ENCODE peak calls at places on chromosomes 12 and 14, in four cellular contexts. J is cardiac muscle cell, T is astrocyte of the cerebellum, Q is GM23248. X is an unnamed sample.

GRCh38 chr12:57460457-57461325 is 1.1 kb downstream of the GLI1 start:
- DNase-seq in J (peak; percentile 59), T (no peak), Q (no peak), X (no peak)

GRCh38 chr12:1936406-1937320 is 18.2 kb upstream of the CACNA2D4 start:
- DNase-seq in J (no peak), T (peak; percentile 40), Q (peak; percentile 84), X (peak; percentile 48)

GRCh38 chr14:103123634-103124500 is 606 bp downstream of the TNFAIP2 start:
- DNase-seq in J (no peak), T (no peak), Q (peak; percentile 76), X (peak; percentile 35)

GRCh38 chr12:122749569-122750332 is 2.9 kb upstream of the DENR start:
- DNase-seq in J (no peak), T (no peak), Q (no peak), X (peak; percentile 9)

GRCh38 chr12:20220339-20220738 is 148.0 kb upstream of the PDE3A start:
- DNase-seq in J (no peak), T (peak; percentile 40), Q (peak; percentile 44), X (peak; percentile 73)

GRCh38 chr12:110022980-110023633 is 23.9 kb downstream of the ANKRD13A start:
- DNase-seq in J (no peak), T (peak; percentile 64), Q (peak; percentile 61), X (peak; percentile 48)

GRCh38 chr14:67187210-67187609 is 2.0 kb upstream of the GARIN2 start:
- DNase-seq in J (no peak), T (peak; percentile 55), Q (peak; percentile 93), X (peak; percentile 83)

GRCh38 chr14:90295870-90296516 is 35.7 kb downstream of the NRDE2 start:
- DNase-seq in J (no peak), T (no peak), Q (no peak), X (no peak)

GRCh38 chr12:39626033-39626814 is 6.6 kb upstream of the ABCD2 start:
- DNase-seq in J (no peak), T (no peak), Q (no peak), X (no peak)

GRCh38 chr12:9073077-9073476 is 42.6 kb downstream of the A2M start:
- DNase-seq in J (no peak), T (no peak), Q (no peak), X (no peak)

GRCh38 chr12:1920436-1920835 is 2.0 kb upstream of the CACNA2D4 start:
- DNase-seq in J (no peak), T (no peak), Q (no peak), X (no peak)

GRCh38 chr12:130316269-130316668 is 21.4 kb upstream of the PIWIL1 start:
- DNase-seq in J (no peak), T (no peak), Q (no peak), X (no peak)

GRCh38 chr12:128811806-128812205 is 12.0 kb downstream of the SLC15A4 start:
- DNase-seq in J (no peak), T (no peak), Q (no peak), X (no peak)

GRCh38 chr14:73049428-73049827 is 8.9 kb upstream of the RBM25 start:
- DNase-seq in J (no peak), T (no peak), Q (no peak), X (no peak)

GRCh38 chr12:96500686-96501085 is 11.3 kb downstream of the CFAP54 start:
- DNase-seq in J (no peak), T (no peak), Q (peak; percentile 54), X (peak; percentile 53)

GRCh38 chr12:105569886-105570285 is 239.4 kb downstream of the C12orf75 start:
- DNase-seq in J (no peak), T (no peak), Q (no peak), X (no peak)

GRCh38 chr12:95608252-95609033 is 57.2 kb upstream of the USP44 start:
- DNase-seq in J (no peak), T (peak; percentile 94), Q (peak; percentile 96), X (peak; percentile 75)

GRCh38 chr12:93060071-93060665 is 131.1 kb upstream of the EEA1 start:
- DNase-seq in J (no peak), T (no peak), Q (no peak), X (no peak)

GRCh38 chr12:31737763-31738162 is 8.9 kb upstream of the AMN1 start:
- DNase-seq in J (no peak), T (no peak), Q (no peak), X (no peak)

GRCh38 chr14:101519090-101519489 is 42.2 kb upstream of the DIO3 start:
- DNase-seq in J (no peak), T (no peak), Q (no peak), X (no peak)

GRCh38 chr12:118773956-118774723 is 207.2 kb upstream of the SRRM4 start:
- DNase-seq in J (peak; percentile 29), T (no peak), Q (no peak), X (no peak)

GRCh38 chr12:51326762-51327439 is 2.9 kb upstream of the BIN2 start:
- DNase-seq in J (no peak), T (no peak), Q (peak; percentile 79), X (peak; percentile 57)

GRCh38 chr14:72741836-72742681 is 151.8 kb downstream of the DPF3 start:
- DNase-seq in J (peak; percentile 39), T (no peak), Q (no peak), X (no peak)

GRCh38 chr12:55720894-55721444 is 776 bp downstream of the RDH5 start:
- DNase-seq in J (no peak), T (no peak), Q (peak; percentile 99), X (peak; percentile 98)

GRCh38 chr12:121802843-121803698 is 738 bp upstream of the SETD1B start:
- DNase-seq in J (peak; percentile 95), T (peak; percentile 89), Q (peak; percentile 93), X (peak; percentile 93)

GRCh38 chr14:95516554-95517209 is at the start of gene SYNE3:
- DNase-seq in J (peak; percentile 55), T (no peak), Q (peak; percentile 62), X (no peak)

GRCh38 chr14:61553730-61554641 is 141.3 kb upstream of the HIF1A start:
- DNase-seq in J (no peak), T (peak; percentile 73), Q (peak; percentile 98), X (peak; percentile 100)

GRCh38 chr14:55084648-55085441 is 33.4 kb downstream of the MAPK1IP1L start:
- DNase-seq in J (no peak), T (no peak), Q (no peak), X (no peak)

GRCh38 chr12:124685689-124685993 is 118.2 kb upstream of the NCOR2 start:
- DNase-seq in J (no peak), T (no peak), Q (peak; percentile 27), X (no peak)

GRCh38 chr12:108850854-108851573 is 6.4 kb downstream of the SSH1 start:
- DNase-seq in J (no peak), T (no peak), Q (peak; percentile 87), X (peak; percentile 89)

GRCh38 chr14:55699131-55700057 is 119.4 kb downstream of the KTN1 start:
- DNase-seq in J (no peak), T (no peak), Q (peak; percentile 60), X (peak; percentile 63)

GRCh38 chr14:94548999-94549985 is 11.9 kb upstream of the SERPINA4 start:
- DNase-seq in J (peak; percentile 74), T (no peak), Q (peak; percentile 54), X (peak; percentile 49)

GRCh38 chr12:110109037-110109836 is 14.9 kb upstream of the IFT81 start:
- DNase-seq in J (peak; percentile 92), T (peak; percentile 100), Q (peak; percentile 99), X (peak; percentile 100)

GRCh38 chr12:127260531-127260930 is 1006.4 kb upstream of the TMEM132C start:
- DNase-seq in J (no peak), T (no peak), Q (peak; percentile 79), X (peak; percentile 79)

GRCh38 chr12:71057330-71057729 is 100.5 kb downstream of the TSPAN8 start:
- DNase-seq in J (no peak), T (no peak), Q (no peak), X (peak; percentile 47)

GRCh38 chr12:131959137-131959536 is 9.4 kb downstream of the EP400 start:
- DNase-seq in J (no peak), T (no peak), Q (no peak), X (no peak)

GRCh38 chr12:2783936-2784600 is 10.7 kb upstream of the FKBP4 start:
- DNase-seq in J (peak; percentile 73), T (peak; percentile 27), Q (peak; percentile 70), X (peak; percentile 47)

GRCh38 chr12:48004039-48004940 is at the start of gene COL2A1:
- DNase-seq in J (peak; percentile 78), T (no peak), Q (peak; percentile 60), X (no peak)

X was measured in fibroblast of mammary gland.